ENCODE peak calls at places on chromosomes 6 and 20, in seven cellular contexts. S is activated T-cell treated with anti-CD3 and anti-CD28 coated beads, Interleukin-2, amount 50 U/mL, for 24 hours; N is cardiac muscle cell; Z is lower lobe of right lung; F is GM04503; L is stimulated activated CD8-positive, alpha-beta memory T cell treated with anti-CD3 and anti-CD28 coated beads, Interleukin-2, amount 100 ng/mL, for 1 hour; D is stimulated activated naive CD4-positive, alpha-beta T cell. B is an unnamed sample.

GRCh38 chr6:169725270-169726048 is 1.2 kb upstream of the PHF10 start:
- DNase-seq in S (peak; percentile 56), N (peak; percentile 76), Z (peak; percentile 67), F (peak; percentile 29), L (no peak), D (no peak), B (peak; percentile 43)

GRCh38 chr20:19566226-19566960 is 191.7 kb upstream of the RIN2 start:
- DNase-seq in S (no peak), N (peak; percentile 21), Z (no peak), F (no peak), L (no peak), D (no peak), B (no peak)

GRCh38 chr20:20665200-20665599 is 47.2 kb downstream of the RALGAPA2 start:
- DNase-seq in S (no peak), N (no peak), Z (no peak), F (no peak), L (no peak), D (no peak), B (no peak)

GRCh38 chr6:10555625-10556309 is 34.6 kb downstream of the GCNT2 start:
- DNase-seq in S (no peak), N (peak; percentile 24), Z (peak; percentile 65), F (no peak), L (no peak), D (no peak), B (no peak)

GRCh38 chr6:32047084-32047478 is 8.9 kb downstream of the CYP21A2 start:
- DNase-seq in S (no peak), N (peak; percentile 22), Z (no peak), F (no peak), L (no peak), D (no peak), B (no peak)

GRCh38 chr6:37643851-37644672 is 53.6 kb downstream of the MDGA1 start:
- DNase-seq in S (no peak), N (peak; percentile 35), Z (no peak), F (no peak), L (no peak), D (peak; percentile 59), B (no peak)

GRCh38 chr20:41476013-41476441 is 109.4 kb upstream of the EMILIN3 start:
- DNase-seq in S (no peak), N (peak; percentile 77), Z (no peak), F (peak; percentile 80), L (no peak), D (no peak), B (no peak)

GRCh38 chr20:38748863-38749153 is 548 bp downstream of the ACTR5 start:
- DNase-seq in S (no peak), N (no peak), Z (no peak), F (no peak), L (peak; percentile 25), D (no peak), B (peak; percentile 42)

GRCh38 chr20:3691306-3691705 is 9.5 kb upstream of the ADAM33 start:
- DNase-seq in S (no peak), N (no peak), Z (no peak), F (no peak), L (no peak), D (no peak), B (no peak)

GRCh38 chr6:87066449-87067288 is 28.2 kb downstream of the CGA start:
- DNase-seq in S (no peak), N (peak; percentile 81), Z (no peak), F (peak; percentile 11), L (no peak), D (peak; percentile 17), B (peak; percentile 28)

GRCh38 chr6:146770965-146771735 is 172.4 kb downstream of the ADGB start:
- DNase-seq in S (peak; percentile 37), N (peak; percentile 13), Z (peak; percentile 66), F (no peak), L (no peak), D (peak; percentile 62), B (peak; percentile 49)

B was measured in activated naive CD8-positive, alpha-beta T cell treated with anti-CD3 and anti-CD28 coated beads, Interleukin-2, amount 50 U/mL, for 24 hours.